ENCODE peak calls at places on chromosomes 13 and 19, in ten cellular contexts. L is aorta; U is PC-3; N is breast epithelium; X is IMR-90; B is cardiac muscle cell; T is right cardiac atrium; D is neuronal stem cell; Y is CD8-positive, alpha-beta T cell; F is heart left ventricle. M is an unnamed sample. For H3K4me1, the result is how much of the 10 kb centered on the place peaks cover.

GRCh38 chr19:4362871-4363545 is 19.6 kb downstream of the MPND start:
- DNase-seq in L (no peak), U (peak), N (no peak), X (no peak), B (no peak), T (no peak), D (no peak), Y (no peak), F (no peak), M (no peak)

GRCh38 chr13:50587122-50587521 is 256.4 kb downstream of the DLEU7 start:
- DNase-seq in L (no peak), U (no peak), N (no peak), X (no peak), B (no peak), T (no peak), D (no peak), Y (no peak), F (no peak), M (no peak)

GRCh38 chr19:17556995-17557394 is 1.5 kb downstream of the COLGALT1 start:
- DNase-seq in L (no peak), U (no peak), N (no peak), X (no peak), B (no peak), T (no peak), D (no peak), Y (no peak), F (no peak), M (no peak)

GRCh38 chr13:97307882-97308624 is 85.9 kb downstream of the MBNL2 start:
- DNase-seq in L (no peak), U (peak), N (no peak), X (peak), B (peak), T (peak), D (peak), Y (no peak), F (peak), M (no peak)

GRCh38 chr19:53808710-53809125 is 15.4 kb downstream of the NLRP12 start:
- DNase-seq in L (no peak), U (peak), N (no peak), X (peak), B (peak), T (no peak), D (no peak), Y (no peak), F (no peak), M (no peak)

GRCh38 chr13:19117913-19118739 is 63.5 kb downstream of the TUBA3C start:
- DNase-seq in L (no peak), U (no peak), N (no peak), X (no peak), B (no peak), T (no peak), D (no peak), Y (no peak), F (no peak), M (no peak)

GRCh38 chr19:43731854-43732253 is 16.0 kb downstream of the IRGC start:
- DNase-seq in L (no peak), U (no peak), N (no peak), X (peak), B (peak), T (no peak), D (no peak), Y (no peak), F (no peak), M (no peak)

GRCh38 chr13:25455146-25455545 is 83.4 kb downstream of the ATP8A2 start:
- DNase-seq in L (no peak), U (peak), N (no peak), X (no peak), B (no peak), T (no peak), D (no peak), Y (no peak), F (no peak), M (no peak)

GRCh38 chr13:32016119-32016518 is 15.5 kb upstream of the FRY start:
- DNase-seq in L (no peak), U (no peak), N (no peak), X (no peak), B (no peak), T (no peak), D (no peak), Y (no peak), F (no peak), M (no peak)

GRCh38 chr13:42808572-42808971 is 27.2 kb downstream of the FAM216B start:
- DNase-seq in L (no peak), U (peak), N (no peak), X (peak), B (no peak), T (no peak), D (no peak), Y (no peak), F (no peak), M (no peak)

GRCh38 chr13:59356607-59357006 is 807.1 kb downstream of the DIAPH3 start:
- DNase-seq in L (peak), U (no peak), N (no peak), X (peak), B (peak), T (peak), D (no peak), Y (no peak), F (peak), M (no peak)

GRCh38 chr13:59363950-59364349 is 799.8 kb downstream of the DIAPH3 start:
- DNase-seq in L (no peak), U (no peak), N (no peak), X (no peak), B (no peak), T (no peak), D (no peak), Y (no peak), F (no peak), M (no peak)

GRCh38 chr13:59360916-59361315 is 802.8 kb downstream of the DIAPH3 start:
- DNase-seq in L (no peak), U (no peak), N (no peak), X (no peak), B (no peak), T (no peak), D (no peak), Y (no peak), F (no peak), M (no peak)

GRCh38 chr13:59358014-59358413 is 805.7 kb downstream of the DIAPH3 start:
- DNase-seq in L (no peak), U (no peak), N (no peak), X (no peak), B (no peak), T (no peak), D (no peak), Y (no peak), F (no peak), M (no peak)

DNA sequence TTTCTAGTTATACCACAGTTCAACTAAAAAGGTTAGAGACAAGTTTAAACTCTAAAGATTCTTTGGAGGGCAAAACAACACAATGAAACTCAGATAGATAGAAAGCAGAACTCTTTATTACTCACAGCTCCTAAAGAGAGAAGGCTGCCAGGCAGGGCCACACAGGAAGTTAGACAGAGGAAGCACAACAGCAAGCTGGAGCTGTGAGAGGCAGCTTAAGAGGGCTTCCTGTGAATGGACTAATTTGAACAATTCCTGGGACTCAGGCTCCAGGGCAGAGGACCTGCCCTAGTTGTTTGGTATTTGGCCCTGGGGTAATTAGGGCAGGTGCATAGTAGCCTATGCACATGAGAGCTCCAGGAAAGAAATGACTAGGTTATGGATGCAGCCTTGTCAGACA is 803.6 kb downstream of the DIAPH3 start:
- DNase-seq in L (no peak), U (no peak), N (no peak), X (no peak), B (peak), T (no peak), D (no peak), Y (no peak), F (no peak), M (no peak)
- H3K4me1 ChIP-seq in L (under half), U (under half), N (under half), X (under half), B (under half), T (under half), D (under half), Y (under half), F (under half), M (under half)

DNA sequence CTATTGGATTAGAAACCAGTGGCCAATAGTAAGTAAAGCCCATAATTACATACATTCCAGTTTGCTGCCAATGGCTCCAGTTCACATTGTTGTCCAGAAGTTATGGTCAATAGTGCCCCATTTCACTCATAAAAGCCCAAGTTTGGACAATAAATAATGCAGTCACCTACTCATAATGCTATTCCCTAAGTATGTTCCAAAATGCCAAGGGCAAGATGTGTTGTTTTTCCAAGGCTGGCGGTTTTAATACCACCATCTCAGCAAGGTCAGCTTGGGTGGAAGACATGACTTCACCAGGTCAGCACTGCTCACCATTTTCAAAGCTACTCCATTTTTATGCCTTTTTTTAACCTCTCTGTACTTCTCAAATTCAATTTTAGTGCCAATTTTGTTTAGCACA is 32.7 kb downstream of the KCTD12 start:
- DNase-seq in L (no peak), U (peak), N (no peak), X (no peak), B (no peak), T (no peak), D (no peak), Y (no peak), F (no peak), M (no peak)
- H3K27ac ChIP-seq in L (no peak), U (peak), N (peak), X (no peak), B (peak), T (no peak), D (no peak), Y (no peak), F (no peak), M (no peak)

DNA sequence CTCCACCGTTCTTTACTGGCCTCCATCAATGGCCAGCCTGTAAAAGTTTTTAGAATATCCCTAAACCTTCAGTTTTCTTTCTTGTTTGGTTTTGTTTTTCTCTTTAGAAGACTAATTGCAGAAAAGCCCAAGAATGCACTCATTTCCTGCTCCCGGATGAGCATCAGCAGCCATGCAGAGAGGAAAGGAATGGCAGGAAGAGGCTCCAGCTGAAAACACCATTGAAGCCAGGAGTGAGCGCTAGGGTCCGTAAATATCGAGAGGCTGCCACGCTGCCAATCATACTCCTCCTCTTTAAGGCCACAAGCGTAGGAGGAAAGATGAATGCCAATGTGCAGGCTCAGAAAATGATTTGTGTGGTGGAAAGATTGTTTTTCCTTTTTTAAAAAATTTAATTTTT is 57.4 kb upstream of the UBE2L5 start:
- DNase-seq in L (no peak), U (no peak), N (no peak), X (peak), B (peak), T (no peak), D (no peak), Y (no peak), F (no peak), M (no peak)
- H3K4me3 ChIP-seq in L (no peak), U (no peak), N (no peak), X (no peak), B (no peak), T (no peak), D (no peak), Y (no peak), F (no peak), M (no peak)

GRCh38 chr19:2249010-2249866 is at the start of gene AMH:
- DNase-seq in L (no peak), U (no peak), N (no peak), X (no peak), B (no peak), T (peak), D (no peak), Y (no peak), F (no peak), M (no peak)
- H3K4me1 ChIP-seq in L (under half), U (under half), N (under half), X (under half), B (under half), T (under half), D (under half), Y (under half), F (under half), M (under half)